ENCODE peak calls at places on chromosomes 4 and X, in four cellular contexts. One of them, this sample, is unnamed.

GRCh38 chr4:18754180-18754579 is 732.6 kb upstream of the LCORL start:
- DNase-seq in stimulated activated CD4-positive, alpha-beta T cell treated with anti-CD3 and anti-CD28 coated beads, TNF-alpha, amount 100 ng/mL, for 48 hours: no peak
- DNase-seq in WTC11: no peak
- DNase-seq in choroid plexus epithelial cell: no peak
- DNase-seq in this sample: no peak

GRCh38 chr4:89410687-89411086 is 103.1 kb upstream of the GPRIN3 start:
- DNase-seq in stimulated activated CD4-positive, alpha-beta T cell treated with anti-CD3 and anti-CD28 coated beads, TNF-alpha, amount 100 ng/mL, for 48 hours: no peak
- DNase-seq in WTC11: no peak
- DNase-seq in choroid plexus epithelial cell: peak; percentile 45
- DNase-seq in this sample: no peak

GRCh38 chr4:84938316-84938715 is 28.2 kb downstream of the WDFY3 start:
- DNase-seq in stimulated activated CD4-positive, alpha-beta T cell treated with anti-CD3 and anti-CD28 coated beads, TNF-alpha, amount 100 ng/mL, for 48 hours: no peak
- DNase-seq in WTC11: no peak
- DNase-seq in choroid plexus epithelial cell: peak; percentile 76
- DNase-seq in this sample: no peak

GRCh38 chrX:130082244-130083106 is 27.8 kb downstream of the ELF4 start:
- DNase-seq in stimulated activated CD4-positive, alpha-beta T cell treated with anti-CD3 and anti-CD28 coated beads, TNF-alpha, amount 100 ng/mL, for 48 hours: no peak
- DNase-seq in WTC11: no peak
- DNase-seq in choroid plexus epithelial cell: peak; percentile 36
- DNase-seq in this sample: peak; percentile 81

GRCh38 chr4:143482753-143483362 is 30.6 kb upstream of the SMARCA5 start:
- DNase-seq in stimulated activated CD4-positive, alpha-beta T cell treated with anti-CD3 and anti-CD28 coated beads, TNF-alpha, amount 100 ng/mL, for 48 hours: no peak
- DNase-seq in WTC11: no peak
- DNase-seq in choroid plexus epithelial cell: peak; percentile 82
- DNase-seq in this sample: no peak

GRCh38 chrX:105696870-105697269 is 125.5 kb upstream of the NRK start:
- DNase-seq in stimulated activated CD4-positive, alpha-beta T cell treated with anti-CD3 and anti-CD28 coated beads, TNF-alpha, amount 100 ng/mL, for 48 hours: no peak
- DNase-seq in WTC11: no peak
- DNase-seq in choroid plexus epithelial cell: no peak
- DNase-seq in this sample: no peak

GRCh38 chrX:150692837-150693781 is at the start of gene MTMR1:
- DNase-seq in stimulated activated CD4-positive, alpha-beta T cell treated with anti-CD3 and anti-CD28 coated beads, TNF-alpha, amount 100 ng/mL, for 48 hours: no peak
- DNase-seq in WTC11: no peak
- DNase-seq in choroid plexus epithelial cell: no peak
- DNase-seq in this sample: peak; percentile 64

GRCh38 chr4:24262616-24263015 is 321.7 kb downstream of the DHX15 start:
- DNase-seq in stimulated activated CD4-positive, alpha-beta T cell treated with anti-CD3 and anti-CD28 coated beads, TNF-alpha, amount 100 ng/mL, for 48 hours: no peak
- DNase-seq in WTC11: no peak
- DNase-seq in choroid plexus epithelial cell: no peak
- DNase-seq in this sample: no peak

GRCh38 chrX:13007519-13008188 is 32.7 kb downstream of the TMSB4X start:
- DNase-seq in stimulated activated CD4-positive, alpha-beta T cell treated with anti-CD3 and anti-CD28 coated beads, TNF-alpha, amount 100 ng/mL, for 48 hours: no peak
- DNase-seq in WTC11: no peak
- DNase-seq in choroid plexus epithelial cell: no peak
- DNase-seq in this sample: no peak

GRCh38 chrX:42615161-42615563 is 162.8 kb downstream of the PPP1R2C start:
- DNase-seq in stimulated activated CD4-positive, alpha-beta T cell treated with anti-CD3 and anti-CD28 coated beads, TNF-alpha, amount 100 ng/mL, for 48 hours: no peak
- DNase-seq in WTC11: peak; percentile 36
- DNase-seq in choroid plexus epithelial cell: no peak
- DNase-seq in this sample: no peak

GRCh38 chrX:40853004-40853815 is 117.9 kb upstream of the MED14 start:
- DNase-seq in stimulated activated CD4-positive, alpha-beta T cell treated with anti-CD3 and anti-CD28 coated beads, TNF-alpha, amount 100 ng/mL, for 48 hours: no peak
- DNase-seq in WTC11: no peak
- DNase-seq in choroid plexus epithelial cell: no peak
- DNase-seq in this sample: no peak

GRCh38 chr4:7067523-7068278 is at the start of gene GRPEL1:
- DNase-seq in stimulated activated CD4-positive, alpha-beta T cell treated with anti-CD3 and anti-CD28 coated beads, TNF-alpha, amount 100 ng/mL, for 48 hours: peak; percentile 100
- DNase-seq in WTC11: peak; percentile 100
- DNase-seq in choroid plexus epithelial cell: peak; percentile 100
- DNase-seq in this sample: peak; percentile 100

GRCh38 chrX:134743121-134743520 is 84.8 kb upstream of the PLAC1 start:
- DNase-seq in stimulated activated CD4-positive, alpha-beta T cell treated with anti-CD3 and anti-CD28 coated beads, TNF-alpha, amount 100 ng/mL, for 48 hours: no peak
- DNase-seq in WTC11: no peak
- DNase-seq in choroid plexus epithelial cell: peak; percentile 40
- DNase-seq in this sample: no peak

GRCh38 chrX:113512700-113513395 is 672.2 kb upstream of the AMOT start:
- DNase-seq in stimulated activated CD4-positive, alpha-beta T cell treated with anti-CD3 and anti-CD28 coated beads, TNF-alpha, amount 100 ng/mL, for 48 hours: no peak
- DNase-seq in WTC11: no peak
- DNase-seq in choroid plexus epithelial cell: peak; percentile 54
- DNase-seq in this sample: no peak

GRCh38 chrX:74931214-74931613 is 6.0 kb upstream of the NEXMIF start:
- DNase-seq in stimulated activated CD4-positive, alpha-beta T cell treated with anti-CD3 and anti-CD28 coated beads, TNF-alpha, amount 100 ng/mL, for 48 hours: no peak
- DNase-seq in WTC11: no peak
- DNase-seq in choroid plexus epithelial cell: no peak
- DNase-seq in this sample: no peak

GRCh38 chr4:73127839-73128448 is 58.4 kb upstream of the COX18 start:
- DNase-seq in stimulated activated CD4-positive, alpha-beta T cell treated with anti-CD3 and anti-CD28 coated beads, TNF-alpha, amount 100 ng/mL, for 48 hours: no peak
- DNase-seq in WTC11: peak; percentile 10
- DNase-seq in choroid plexus epithelial cell: peak; percentile 62
- DNase-seq in this sample: no peak

GRCh38 chrX:107205770-107206696 is at the start of the genes DNAAF6 and NUP62CL:
- DNase-seq in stimulated activated CD4-positive, alpha-beta T cell treated with anti-CD3 and anti-CD28 coated beads, TNF-alpha, amount 100 ng/mL, for 48 hours: peak; percentile 37
- DNase-seq in WTC11: peak; percentile 82
- DNase-seq in choroid plexus epithelial cell: peak; percentile 17
- DNase-seq in this sample: peak; percentile 69

This sample was measured in activated naive CD8-positive, alpha-beta T cell treated with anti-CD3 and anti-CD28 coated beads for 36 hours.